ENCODE peak calls at places on chromosome 6, in six cellular contexts. R, I, K, O, A and E are unnamed samples.

GRCh38 chr6:46175446-46175845 is 4.7 kb upstream of the ENPP5 start:
- DNase-seq in R (no peak), I (no peak), K (no peak), O (no peak), A (no peak), E (no peak)

GRCh38 chr6:143449731-143450452 is 603 bp downstream of the ADAT2 start:
- DNase-seq in R (peak), I (no peak), K (peak), O (peak), A (no peak), E (peak)

GRCh38 chr6:21874372-21874771 is 280.8 kb downstream of the SOX4 start:
- DNase-seq in R (no peak), I (no peak), K (no peak), O (no peak), A (no peak), E (no peak)

GRCh38 chr6:80348263-80348662 is 241.8 kb downstream of the BCKDHB start:
- DNase-seq in R (no peak), I (no peak), K (no peak), O (peak), A (no peak), E (no peak)

GRCh38 chr6:27441001-27441400 is 31.9 kb downstream of the ZNF184 start:
- DNase-seq in R (no peak), I (no peak), K (no peak), O (peak), A (no peak), E (no peak)

GRCh38 chr6:137568067-137568466 is 73.9 kb upstream of the OLIG3 start:
- DNase-seq in R (no peak), I (no peak), K (no peak), O (no peak), A (no peak), E (no peak)

GRCh38 chr6:41256383-41256782 is 28.2 kb downstream of the TREML4 start:
- DNase-seq in R (no peak), I (no peak), K (no peak), O (no peak), A (no peak), E (no peak)

GRCh38 chr6:15498640-15499039 is 164.2 kb downstream of the DTNBP1 start:
- DNase-seq in R (peak), I (no peak), K (no peak), O (no peak), A (no peak), E (no peak)

GRCh38 chr6:26196846-26197683 is 109.8 kb downstream of the HFE start:
- DNase-seq in R (peak), I (peak), K (peak), O (peak), A (peak), E (peak)

GRCh38 chr6:160967833-160968232 is 23.7 kb upstream of the MAP3K4 start:
- DNase-seq in R (no peak), I (no peak), K (no peak), O (no peak), A (no peak), E (no peak)

GRCh38 chr6:127343753-127344659 is 597 bp upstream of the ECHDC1 start:
- DNase-seq in R (no peak), I (no peak), K (no peak), O (peak), A (no peak), E (no peak)

DNA sequence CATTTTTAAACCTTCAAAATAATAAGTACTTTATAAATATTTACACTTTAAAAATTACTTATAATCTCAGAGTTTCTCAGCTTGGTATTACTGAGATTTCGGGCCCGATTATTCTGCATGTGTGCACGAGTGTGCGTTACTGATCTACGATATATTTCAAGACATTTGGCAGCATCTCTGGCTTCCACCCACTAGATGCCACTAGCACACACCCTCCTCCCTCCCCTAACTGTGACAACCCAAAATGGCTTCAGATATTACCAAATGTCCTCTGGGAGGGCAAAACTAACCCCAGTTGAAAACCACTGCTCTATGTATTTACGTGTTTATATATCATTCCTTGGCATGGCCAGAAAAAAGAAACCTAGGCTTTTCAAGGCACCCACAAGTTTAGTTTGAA is 95.9 kb downstream of the FYN start:
- DNase-seq in R (no peak), I (no peak), K (no peak), O (no peak), A (no peak), E (no peak)
- TF ChIP-seq CTCF in R (no peak), I (no peak), K (no peak), O (no peak), A (no peak), E (no peak)

DNA sequence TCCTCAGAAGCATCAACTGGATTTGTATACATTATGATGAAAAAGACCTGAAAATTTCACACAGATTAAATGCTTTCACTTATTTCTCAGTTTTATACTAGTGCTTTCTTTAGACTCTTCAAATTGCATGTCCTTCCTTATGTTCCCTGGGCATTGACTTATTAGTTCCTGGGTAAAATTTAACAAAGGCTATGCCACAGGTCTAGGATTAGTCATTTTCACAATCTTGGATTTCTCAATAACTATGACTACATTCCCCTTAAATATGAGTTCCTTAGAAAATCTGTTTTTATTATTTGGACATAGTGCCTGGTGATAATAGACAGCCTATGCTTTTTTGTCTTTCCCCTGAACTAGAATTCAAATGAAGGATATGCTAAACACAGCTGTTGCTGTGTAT is 1252.9 kb upstream of the GJE1 start:
- DNase-seq in R (no peak), I (no peak), K (no peak), O (peak), A (no peak), E (no peak)
- TF ChIP-seq CTCF in R (no peak), I (no peak), K (no peak), O (no peak), A (no peak), E (no peak)

DNA sequence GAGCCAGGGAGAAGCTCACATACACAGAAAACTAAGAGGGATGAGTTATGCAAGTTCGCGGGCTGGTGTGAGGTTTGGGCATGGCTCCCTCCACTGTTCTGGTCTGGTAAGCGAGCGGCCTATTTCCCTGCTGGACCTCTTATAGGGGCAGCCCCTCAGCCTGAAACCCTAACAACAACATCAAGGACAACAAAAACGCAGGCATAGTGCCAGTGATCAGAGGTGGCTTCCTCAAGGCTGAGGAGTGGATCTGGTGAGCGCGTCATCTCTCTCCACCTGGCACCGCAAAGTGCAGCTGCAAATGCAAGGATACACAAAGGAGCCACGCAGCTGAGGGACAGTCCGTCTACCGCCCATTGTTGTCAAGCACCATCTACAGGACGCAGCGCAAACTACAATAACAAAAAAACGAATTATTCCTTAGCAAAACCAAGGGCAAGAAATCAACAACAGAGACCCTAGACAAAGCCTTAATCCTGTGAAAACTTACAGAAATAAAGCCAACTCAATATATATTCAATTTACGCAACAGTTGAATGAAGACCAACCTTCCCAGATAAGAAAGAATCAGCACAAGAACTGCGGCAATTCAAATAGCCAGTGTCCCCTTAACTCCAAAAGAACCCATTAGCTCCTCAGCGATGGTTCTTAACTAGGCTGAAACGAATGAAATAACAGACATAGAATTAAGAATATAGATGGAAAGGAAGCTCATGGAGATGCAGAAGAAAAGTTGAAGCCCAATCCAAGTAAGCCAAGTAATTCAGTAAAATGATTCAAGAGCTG is 9.2 kb upstream of the DEFB110 start:
- DNase-seq in R (no peak), I (no peak), K (no peak), O (no peak), A (peak), E (peak)
- TF ChIP-seq CTCF in R (no peak), I (no peak), K (no peak), O (no peak), A (no peak), E (peak)

DNA sequence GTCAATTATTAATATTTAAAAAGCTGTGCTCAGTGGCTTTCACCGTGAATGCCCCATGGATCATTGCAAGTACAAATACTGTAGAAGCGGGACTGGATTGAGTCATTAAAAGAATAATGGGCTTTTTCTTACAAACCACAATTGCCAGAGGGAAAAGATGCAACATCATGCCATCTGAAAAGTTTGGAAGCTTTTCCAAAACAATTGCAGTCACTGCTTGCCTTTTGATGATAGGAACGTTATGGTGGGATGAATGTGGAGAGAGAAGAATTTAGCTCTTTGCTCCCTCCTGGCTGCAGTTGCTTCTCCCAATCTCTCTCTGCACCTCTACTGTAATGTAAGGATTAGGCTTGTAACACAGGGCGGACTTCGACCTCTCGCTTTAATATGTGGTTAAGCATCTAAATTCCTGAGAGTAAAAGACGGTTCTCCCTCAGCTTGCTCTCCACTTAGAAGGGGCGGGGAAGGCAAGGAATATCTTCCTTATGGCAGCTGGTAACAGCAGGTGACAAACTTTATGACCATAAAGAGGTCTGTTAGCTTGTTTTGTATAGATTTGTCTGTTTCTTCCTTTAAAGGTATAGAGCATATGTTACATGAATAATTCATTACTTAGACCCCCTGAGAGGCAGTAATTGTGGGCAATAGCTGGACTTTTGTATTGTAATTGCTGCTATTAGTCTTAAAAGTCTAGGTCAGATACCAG is 376.1 kb downstream of the UTRN start:
- DNase-seq in R (no peak), I (no peak), K (no peak), O (no peak), A (no peak), E (no peak)
- TF ChIP-seq CTCF in R (no peak), I (no peak), K (no peak), O (no peak), A (no peak), E (no peak)

DNA sequence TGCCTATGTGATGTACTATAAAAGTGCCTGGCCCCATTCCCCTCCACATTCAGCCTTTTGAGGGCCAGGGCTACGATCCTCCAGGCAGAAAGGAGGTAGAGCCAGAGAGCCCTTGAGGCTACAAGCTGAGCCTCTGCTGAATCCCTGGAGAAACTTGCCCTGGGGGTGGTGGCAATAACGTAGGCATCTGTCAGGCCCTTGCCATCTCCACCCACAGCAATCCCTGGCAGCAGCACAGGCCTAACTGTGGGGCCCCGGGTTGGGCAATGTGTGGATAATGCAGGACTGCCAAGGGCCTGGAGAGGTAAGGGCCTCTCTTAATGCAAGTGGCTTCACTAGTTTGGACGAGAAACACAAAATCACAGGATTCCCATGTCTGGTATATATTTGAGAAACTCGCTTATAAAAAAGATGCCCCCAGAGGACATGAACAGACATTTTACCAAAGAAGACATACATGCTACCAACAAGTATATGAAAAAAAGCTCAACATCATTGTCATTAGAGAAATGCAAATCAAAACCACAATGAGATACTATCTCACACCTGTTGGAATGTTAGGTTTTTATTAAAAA is 99.0 kb downstream of the QRSL1 start:
- DNase-seq in R (no peak), I (peak), K (no peak), O (no peak), A (no peak), E (no peak)
- TF ChIP-seq CTCF in R (no peak), I (no peak), K (no peak), O (no peak), A (no peak), E (no peak)